ENCODE peak calls at places on chromosomes 7 and 10, in five cellular contexts. S is T1000; F is SW480; L is stimulated activated CD8-positive, alpha-beta memory T cell treated with anti-CD3 and anti-CD28 coated beads, Interleukin-12 subunit alpha, Interleukin-12 subunit beta, amount 100 ng/mL, for 1 hour; H is OCI-LY7. X is an unnamed sample.

GRCh38 chr10:10662720-10663467 is 354.8 kb upstream of the CELF2 start:
- DNase-seq in S (no peak), L (no peak), H (no peak), F (no peak), X (no peak)

GRCh38 chr10:29554660-29555059 is 80.1 kb downstream of the SVIL start:
- DNase-seq in H (no peak), F (no peak), L (no peak), S (no peak), X (no peak)

GRCh38 chr7:36001546-36001945 is 151.5 kb upstream of the EEPD1 start:
- DNase-seq in L (no peak), S (no peak), H (no peak), F (no peak), X (no peak)

GRCh38 chr10:117546630-117547300 is 4.2 kb downstream of the EMX2 start:
- DNase-seq in S (no peak), F (no peak), H (no peak), L (no peak), X (no peak)

GRCh38 chr7:98341106-98341505 is 59.6 kb downstream of the BRI3 start:
- DNase-seq in H (no peak), S (no peak), L (no peak), F (no peak), X (no peak)

GRCh38 chr10:3554121-3554522 is 230.9 kb downstream of the KLF6 start:
- DNase-seq in H (no peak), L (no peak), F (no peak), S (no peak), X (no peak)

GRCh38 chr10:78844956-78845355 is 223.8 kb upstream of the ZMIZ1 start:
- DNase-seq in F (no peak), H (no peak), S (no peak), L (no peak), X (no peak)

GRCh38 chr10:70191161-70191770 is 21.0 kb upstream of the SAR1A start:
- DNase-seq in F (no peak), S (no peak), H (no peak), L (no peak), X (no peak)

GRCh38 chr10:85045046-85045445 is 716.7 kb downstream of the CCSER2 start:
- DNase-seq in S (no peak), L (no peak), H (no peak), F (no peak), X (no peak)

GRCh38 chr10:119396008-119396708 is 146.4 kb downstream of the RGS10 start:
- DNase-seq in F (no peak), H (no peak), S (no peak), L (no peak), X (no peak)

GRCh38 chr10:15744217-15744865 is 24.6 kb upstream of the ITGA8 start:
- DNase-seq in H (peak; percentile 61), F (peak; percentile 55), L (peak; percentile 15), S (no peak), X (peak; percentile 1)

GRCh38 chr10:121833387-121833786 is 94.4 kb downstream of the ATE1 start:
- DNase-seq in F (no peak), H (no peak), S (no peak), L (no peak), X (no peak)

GRCh38 chr7:37102518-37103137 is 346.0 kb downstream of the ELMO1 start:
- DNase-seq in L (no peak), H (no peak), S (no peak), F (no peak), X (no peak)

GRCh38 chr7:24842449-24843241 is 85.4 kb upstream of the GSDME start:
- DNase-seq in H (peak; percentile 71), S (no peak), F (no peak), L (no peak), X (no peak)

GRCh38 chr7:155003215-155003999 is 483 bp upstream of the PAXIP1 start:
- DNase-seq in F (peak; percentile 80), H (peak; percentile 89), L (peak; percentile 74), S (peak; percentile 59), X (no peak)

GRCh38 chr7:24756989-24757798 is at the start of gene GSDME:
- DNase-seq in H (peak; percentile 10), L (no peak), S (peak; percentile 73), F (no peak), X (no peak)

GRCh38 chr7:107725138-107725740 is 18.7 kb upstream of the CBLL1 start:
- DNase-seq in H (peak; percentile 72), S (no peak), L (no peak), F (peak; percentile 86), X (no peak)

GRCh38 chr7:73920406-73921134 is 59.6 kb downstream of the TMEM270 start:
- DNase-seq in F (no peak), S (no peak), L (no peak), H (no peak), X (no peak)

GRCh38 chr7:112855227-112855626 is 65.0 kb upstream of the TMEM168 start:
- DNase-seq in L (no peak), F (no peak), S (no peak), H (no peak), X (no peak)